ENCODE peak calls at places on chromosomes 16 and 17, in ten cellular contexts. Q is heart right ventricle; D is CD8-positive, alpha-beta T cell; J is H1; Z is fibroblast of lung; A is upper lobe of right lung; E is OCI-LY7; K is gastrocnemius medialis; W is tibial nerve; V is psoas muscle. B is an unnamed sample. For H3K9me3, the result is how much of the 10 kb centered on the place peaks cover.

GRCh38 chr17:8606415-8606814 is 24.1 kb downstream of the MYH10 start:
- DNase-seq in Q (no peak), D (no peak), J (no peak), Z (no peak), A (no peak), E (no peak), K (no peak), W (no peak), V (no peak), B (no peak)

GRCh38 chr16:8851761-8852403 is 16.9 kb downstream of the CARHSP1 start:
- DNase-seq in Q (no peak), D (no peak), J (no peak), Z (no peak), A (peak), E (no peak), K (no peak), W (no peak), V (no peak), B (no peak)

GRCh38 chr16:27347930-27348685 is 34.3 kb downstream of the IL4R start:
- DNase-seq in Q (no peak), D (no peak), J (no peak), Z (no peak), A (no peak), E (no peak), K (no peak), W (no peak), V (no peak), B (no peak)

GRCh38 chr17:83098241-83099085 is 19.1 kb downstream of the METRNL start:
- DNase-seq in Q (no peak), D (no peak), J (no peak), Z (no peak), A (no peak), E (no peak), K (no peak), W (no peak), V (no peak), B (no peak)

GRCh38 chr16:70476272-70477020 is 22.1 kb downstream of the FCSK start:
- DNase-seq in Q (no peak), D (no peak), J (no peak), Z (peak), A (no peak), E (no peak), K (peak), W (no peak), V (no peak), B (no peak)

GRCh38 chr17:77229786-77230435 is 89.1 kb downstream of the SEC14L1 start:
- DNase-seq in Q (no peak), D (no peak), J (no peak), Z (no peak), A (no peak), E (no peak), K (no peak), W (no peak), V (no peak), B (no peak)

GRCh38 chr16:29198731-29199521 is 207.6 kb downstream of the NPIPB11 start:
- DNase-seq in Q (no peak), D (no peak), J (peak), Z (no peak), A (peak), E (no peak), K (no peak), W (no peak), V (no peak), B (no peak)

GRCh38 chr16:2460391-2460713 is 443 bp downstream of the TEDC2 start:
- DNase-seq in Q (no peak), D (no peak), J (no peak), Z (no peak), A (no peak), E (no peak), K (no peak), W (no peak), V (no peak), B (no peak)

GRCh38 chr17:50459081-50459676 is 9.5 kb downstream of the CHAD start:
- DNase-seq in Q (no peak), D (no peak), J (no peak), Z (no peak), A (no peak), E (no peak), K (no peak), W (no peak), V (no peak), B (no peak)

GRCh38 chr16:58082381-58082780 is 46.8 kb downstream of the CFAP20 start:
- DNase-seq in Q (no peak), D (no peak), J (no peak), Z (no peak), A (no peak), E (no peak), K (no peak), W (no peak), V (no peak), B (no peak)

GRCh38 chr17:58245428-58246103 is 7.2 kb downstream of the LPO start:
- DNase-seq in Q (no peak), D (no peak), J (no peak), Z (no peak), A (no peak), E (no peak), K (no peak), W (no peak), V (no peak), B (no peak)

GRCh38 chr16:90046971-90047713 is 27.9 kb upstream of the DBNDD1 start:
- DNase-seq in Q (peak), D (no peak), J (peak), Z (peak), A (peak), E (no peak), K (peak), W (peak), V (peak), B (peak)

GRCh38 chr16:14050297-14051027 is 20.7 kb upstream of the MRTFB start:
- DNase-seq in Q (no peak), D (no peak), J (peak), Z (peak), A (no peak), E (no peak), K (no peak), W (no peak), V (no peak), B (no peak)

GRCh38 chr17:2171725-2172446 is 117.0 kb downstream of the HIC1 start:
- DNase-seq in Q (peak), D (no peak), J (no peak), Z (peak), A (peak), E (no peak), K (peak), W (peak), V (peak), B (peak)

GRCh38 chr16:3007957-3008748 is 4.6 kb upstream of the CLDN9 start:
- DNase-seq in Q (no peak), D (no peak), J (peak), Z (no peak), A (peak), E (peak), K (no peak), W (no peak), V (no peak), B (no peak)

GRCh38 chr16:80669673-80670072 is 128.9 kb downstream of the DYNLRB2 start:
- DNase-seq in Q (no peak), D (no peak), J (no peak), Z (no peak), A (no peak), E (no peak), K (no peak), W (no peak), V (no peak), B (no peak)

GRCh38 chr17:15649861-15650391 is 30.4 kb upstream of the FBXW10B start:
- DNase-seq in Q (no peak), D (no peak), J (no peak), Z (peak), A (no peak), E (no peak), K (peak), W (peak), V (no peak), B (no peak)

GRCh38 chr16:88289001-88289400 is 93.8 kb upstream of the ZNF469 start:
- DNase-seq in Q (no peak), D (no peak), J (no peak), Z (no peak), A (no peak), E (no peak), K (no peak), W (no peak), V (no peak), B (no peak)
- H3K9me3 ChIP-seq in Q (under half), D (under half), J (half or more), Z (under half), A (under half), E (under half), K (under half), W (under half), V (under half), B (under half)

GRCh38 chr17:80043963-80044362 is 7.5 kb downstream of the CCDC40 start:
- DNase-seq in Q (no peak), D (no peak), J (no peak), Z (no peak), A (no peak), E (no peak), K (no peak), W (no peak), V (no peak), B (no peak)
- TF ChIP-seq CTCF in Q (no peak), D (no peak), J (no peak), Z (no peak), A (no peak), E (no peak), K (no peak), W (no peak), V (no peak), B (no peak)

GRCh38 chr17:61903251-61903650 is 24.5 kb downstream of the INTS2 start:
- DNase-seq in Q (no peak), D (no peak), J (no peak), Z (no peak), A (no peak), E (no peak), K (no peak), W (no peak), V (no peak), B (no peak)
- H3K4me3 ChIP-seq in Q (no peak), D (no peak), J (no peak), Z (no peak), A (no peak), E (no peak), K (no peak), W (no peak), V (no peak), B (no peak)

DNA sequence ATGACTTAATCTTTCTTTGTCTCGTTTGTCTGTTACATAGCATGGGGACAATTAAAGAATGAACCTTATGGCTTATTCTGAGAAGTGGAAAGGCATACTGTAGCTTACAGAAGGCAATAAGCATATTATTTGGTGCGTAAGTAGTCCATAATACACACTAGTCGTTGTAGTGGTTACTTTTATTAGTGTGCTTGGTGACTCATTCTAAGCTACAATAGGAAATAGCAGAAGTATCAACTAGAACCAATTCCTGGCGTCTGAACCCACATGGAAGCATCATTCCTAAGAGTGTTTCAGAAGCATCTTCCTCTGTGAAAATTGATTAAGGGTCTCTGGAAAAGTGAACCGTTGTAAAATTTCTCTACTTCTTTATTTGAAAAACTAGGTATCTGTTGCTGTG is 777.8 kb upstream of the EEF2KMT start:
- DNase-seq in Q (no peak), D (no peak), J (no peak), Z (peak), A (no peak), E (no peak), K (no peak), W (no peak), V (no peak), B (no peak)
- H3K9me3 ChIP-seq in Q (under half), D (under half), J (under half), Z (under half), A (under half), E (under half), K (under half), W (under half), V (under half), B (under half)

DNA sequence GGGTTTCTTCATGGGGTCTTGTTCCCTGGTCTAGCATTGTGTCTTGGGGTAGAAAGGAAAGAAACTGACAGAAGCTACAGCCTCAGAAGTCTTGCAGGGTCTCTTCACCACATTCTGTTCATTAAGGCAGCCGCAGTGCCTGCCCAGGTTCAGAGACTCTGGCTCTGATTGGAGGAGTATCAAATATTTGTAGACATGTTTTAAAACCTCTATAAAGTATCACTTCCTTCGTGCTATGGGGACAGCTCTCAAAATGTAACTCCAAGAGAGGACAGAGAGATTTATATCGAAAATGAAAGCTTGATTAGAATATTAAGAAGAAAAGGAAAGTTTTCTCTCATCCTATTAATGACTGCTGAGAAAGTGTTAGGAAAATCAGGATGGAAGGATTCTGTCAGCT is 107.0 kb upstream of the CACNG3 start:
- DNase-seq in Q (no peak), D (no peak), J (no peak), Z (no peak), A (no peak), E (no peak), K (no peak), W (no peak), V (no peak), B (no peak)
- TF ChIP-seq CTCF in Q (no peak), D (no peak), J (no peak), Z (no peak), A (no peak), E (no peak), K (no peak), W (no peak), V (no peak), B (no peak)

DNA sequence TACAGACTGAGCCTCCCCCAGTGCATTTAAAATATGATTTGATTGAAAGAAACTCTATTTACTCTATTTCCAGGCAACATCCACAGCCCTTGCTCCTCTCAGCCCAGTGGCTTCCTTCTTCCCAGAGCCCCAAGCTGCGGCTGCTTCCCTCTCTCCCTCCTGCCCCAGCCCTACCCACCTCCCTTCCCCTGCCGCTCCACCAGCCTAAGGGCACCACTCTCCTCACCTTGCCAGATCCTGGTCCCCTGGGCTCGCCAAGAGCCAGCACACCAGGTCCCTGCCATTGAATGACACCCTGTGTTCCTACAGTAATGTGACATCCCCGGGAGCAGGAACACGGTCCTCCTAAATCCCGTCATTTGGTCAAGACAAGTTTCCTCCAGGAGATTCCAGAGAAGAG is 236.0 kb downstream of the RBFOX3 start:
- DNase-seq in Q (no peak), D (no peak), J (no peak), Z (no peak), A (no peak), E (no peak), K (no peak), W (no peak), V (no peak), B (no peak)
- H3K4me3 ChIP-seq in Q (no peak), D (no peak), J (no peak), Z (no peak), A (no peak), E (no peak), K (no peak), W (no peak), V (no peak), B (no peak)

DNA sequence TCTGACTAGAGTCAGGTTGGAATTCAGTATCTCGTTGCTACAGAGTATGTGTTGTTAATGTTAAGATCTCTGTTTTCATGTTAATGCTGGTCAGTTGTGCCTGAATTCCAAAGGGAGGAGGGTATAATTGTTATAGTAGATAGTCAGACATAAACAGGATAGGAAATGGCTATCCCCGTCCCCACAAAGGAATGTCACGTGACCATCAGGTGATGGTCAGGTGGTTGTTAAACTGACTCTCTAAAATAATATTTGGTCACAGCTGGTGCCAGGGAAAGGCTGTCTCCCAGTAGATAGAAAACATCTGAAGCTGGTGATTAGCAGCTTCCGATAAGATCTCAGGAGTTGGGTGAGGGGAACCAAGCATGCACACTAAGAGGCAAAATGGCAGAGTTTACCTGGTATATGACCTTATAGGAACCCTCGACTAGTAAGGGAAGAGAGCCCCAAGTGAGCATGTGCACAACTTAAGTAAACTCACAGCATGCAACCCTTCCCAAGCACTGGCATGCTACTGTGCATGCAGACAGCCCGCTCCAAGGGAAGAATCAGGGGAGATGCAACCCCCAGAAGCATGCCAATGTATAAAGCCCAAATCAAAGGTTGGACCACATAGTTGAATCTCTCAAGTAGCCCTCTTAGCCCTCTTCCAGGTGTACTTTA is 27.4 kb upstream of the SLC6A2 start:
- DNase-seq in Q (no peak), D (no peak), J (no peak), Z (no peak), A (no peak), E (no peak), K (no peak), W (no peak), V (no peak), B (no peak)
- H3K9me3 ChIP-seq in Q (under half), D (under half), J (under half), Z (under half), A (under half), E (under half), K (under half), W (under half), V (under half), B (under half)

DNA sequence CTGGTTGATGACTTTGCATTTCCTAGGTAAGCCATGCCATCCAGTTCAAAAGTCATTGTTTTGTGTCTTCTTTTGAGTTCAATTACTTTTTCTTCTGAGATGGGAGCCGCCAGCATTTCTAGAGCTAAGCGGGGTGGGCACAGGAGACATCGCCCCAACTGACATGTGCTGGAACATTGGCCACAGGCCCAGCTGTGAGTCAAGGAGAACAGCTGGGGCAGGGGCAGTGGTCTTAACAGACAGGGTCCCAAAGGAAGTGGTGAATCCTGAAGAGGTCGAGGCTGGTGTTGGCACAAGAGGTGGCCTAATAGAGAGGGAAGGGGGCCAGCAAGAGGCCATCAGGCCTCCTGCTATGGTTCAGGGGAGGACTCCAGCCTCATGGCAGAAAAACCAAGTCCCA is 17.1 kb downstream of the RAB11FIP4 start:
- DNase-seq in Q (no peak), D (no peak), J (no peak), Z (no peak), A (no peak), E (no peak), K (no peak), W (no peak), V (no peak), B (no peak)
- TF ChIP-seq CTCF in Q (no peak), D (no peak), J (no peak), Z (no peak), A (no peak), E (no peak), K (no peak), W (no peak), V (no peak), B (no peak)